ENCODE peak calls at places on chromosomes 2 and 18, in seven cellular contexts. R is AG20443; W is thyroid gland; N is HCEC 1CT; C is tibial artery; D is GM18507; P is activated naive CD4-positive, alpha-beta T cell. E is an unnamed sample.

GRCh38 chr18:26227051-26227672 is 917 bp downstream of the TAF4B start:
- DNase-seq in P (no peak), R (no peak), W (peak), D (no peak), N (no peak), C (no peak), E (no peak)

GRCh38 chr18:70523035-70523797 is 234.4 kb downstream of the SOCS6 start:
- DNase-seq in W (no peak), C (no peak), D (no peak), R (no peak), P (no peak), N (no peak), E (no peak)

GRCh38 chr2:72143441-72144356 is 4.0 kb downstream of the CYP26B1 start:
- DNase-seq in W (peak), C (peak), R (no peak), N (no peak), P (no peak), D (no peak), E (no peak)

GRCh38 chr2:195396479-195396878 is 260.5 kb upstream of the SLC39A10 start:
- DNase-seq in W (no peak), N (no peak), C (no peak), P (no peak), R (no peak), D (no peak), E (no peak)

GRCh38 chr2:12819098-12819465 is 102.3 kb downstream of the TRIB2 start:
- DNase-seq in D (no peak), P (no peak), N (peak), C (peak), R (peak), W (peak), E (no peak)

GRCh38 chr2:135475128-135475527 is 55.9 kb downstream of the ZRANB3 start:
- DNase-seq in C (no peak), R (no peak), N (no peak), W (no peak), D (no peak), P (no peak), E (no peak)

GRCh38 chr2:121333231-121333630 is 48.2 kb upstream of the TFCP2L1 start:
- DNase-seq in W (no peak), D (no peak), P (no peak), R (no peak), C (peak), N (no peak), E (no peak)

GRCh38 chr18:48022531-48023330 is 92.3 kb upstream of the SMAD2 start:
- DNase-seq in C (peak), P (no peak), R (peak), N (peak), D (peak), W (no peak), E (no peak)

GRCh38 chr2:200168641-200169265 is 137.7 kb upstream of the SPATS2L start:
- DNase-seq in P (no peak), C (no peak), W (no peak), N (no peak), R (no peak), D (no peak), E (no peak)

GRCh38 chr2:70861774-70862644 is 26.4 kb upstream of the CD207 start:
- DNase-seq in N (peak), C (peak), P (peak), W (peak), R (peak), D (peak), E (peak)

GRCh38 chr2:168044579-168044978 is 202.8 kb downstream of the STK39 start:
- DNase-seq in P (no peak), C (no peak), D (no peak), N (no peak), W (no peak), R (no peak), E (no peak)

GRCh38 chr2:176490061-176490861 is 221.0 kb downstream of the MTX2 start:
- DNase-seq in D (no peak), N (no peak), C (no peak), W (peak), R (no peak), P (no peak), E (peak)

GRCh38 chr2:7649461-7650228 is 732.4 kb downstream of the RNF144A start:
- DNase-seq in C (no peak), P (no peak), N (no peak), R (no peak), D (no peak), W (no peak), E (no peak)

GRCh38 chr2:38600242-38600891 is 2.4 kb downstream of the HNRNPLL start:
- DNase-seq in P (no peak), W (peak), R (no peak), D (no peak), C (no peak), N (no peak), E (no peak)

E was measured in left lung.